ENCODE peak calls at places on chromosomes 2 and 18, in four cellular contexts. One of them, this sample, is unnamed.

GRCh38 chr18:10481831-10482230 is 27.4 kb downstream of the APCDD1 start:
- DNase-seq in K562: no peak
- DNase-seq in H1: peak; percentile 52
- DNase-seq in HepG2: no peak
- DNase-seq in this sample: no peak

GRCh38 chr2:3523551-3524041 is 4.3 kb upstream of the ADI1 start:
- DNase-seq in H1: no peak
- DNase-seq in HepG2: peak; percentile 65
- DNase-seq in K562: no peak
- DNase-seq in this sample: no peak

GRCh38 chr2:45554073-45554742 is 56.9 kb downstream of the SRBD1 start:
- DNase-seq in H1: no peak
- DNase-seq in K562: no peak
- DNase-seq in HepG2: no peak
- DNase-seq in this sample: no peak

GRCh38 chr2:88082781-88083180 is 15.2 kb downstream of the SMYD1 start:
- DNase-seq in HepG2: no peak
- DNase-seq in H1: no peak
- DNase-seq in K562: no peak
- DNase-seq in this sample: no peak

GRCh38 chr2:136206613-136207012 is 88.7 kb upstream of the CXCR4 start:
- DNase-seq in H1: no peak
- DNase-seq in K562: no peak
- DNase-seq in HepG2: no peak
- DNase-seq in this sample: peak; percentile 79

GRCh38 chr2:232230557-232230956 is 148.0 kb upstream of the ALPP start:
- DNase-seq in H1: peak; percentile 74
- DNase-seq in HepG2: peak; percentile 39
- DNase-seq in K562: peak; percentile 9
- DNase-seq in this sample: no peak

GRCh38 chr18:73408434-73408833 is 540.6 kb upstream of the NETO1 start:
- DNase-seq in H1: no peak
- DNase-seq in K562: no peak
- DNase-seq in HepG2: no peak
- DNase-seq in this sample: no peak

GRCh38 chr18:74722237-74722636 is 124.6 kb downstream of the ZNF407 start:
- DNase-seq in HepG2: no peak
- DNase-seq in K562: no peak
- DNase-seq in H1: no peak
- DNase-seq in this sample: no peak

GRCh38 chr2:191601060-191601459 is 76.9 kb upstream of the NABP1 start:
- DNase-seq in H1: no peak
- DNase-seq in HepG2: peak; percentile 15
- DNase-seq in K562: no peak
- DNase-seq in this sample: no peak

GRCh38 chr18:35117951-35118411 is 76.8 kb downstream of the MAPRE2 start:
- DNase-seq in HepG2: no peak
- DNase-seq in K562: no peak
- DNase-seq in H1: no peak
- DNase-seq in this sample: no peak

GRCh38 chr18:46155652-46156051 is 51.5 kb downstream of the HAUS1 start:
- DNase-seq in H1: no peak
- DNase-seq in HepG2: no peak
- DNase-seq in K562: no peak
- DNase-seq in this sample: no peak

GRCh38 chr2:177756346-177756745 is 316.2 kb downstream of the PDE11A start:
- DNase-seq in HepG2: no peak
- DNase-seq in H1: no peak
- DNase-seq in K562: no peak
- DNase-seq in this sample: no peak

GRCh38 chr2:224449212-224450147 is 47.6 kb upstream of the FAM124B start:
- DNase-seq in HepG2: peak; percentile 44
- DNase-seq in H1: no peak
- DNase-seq in K562: no peak
- DNase-seq in this sample: no peak

GRCh38 chr2:113675885-113676284 is 48.8 kb downstream of the RABL2A start:
- DNase-seq in H1: no peak
- DNase-seq in HepG2: no peak
- DNase-seq in K562: no peak
- DNase-seq in this sample: no peak

GRCh38 chr2:211455225-211455841 is 898.9 kb downstream of the CPS1 start:
- DNase-seq in HepG2: peak; percentile 49
- DNase-seq in H1: no peak
- DNase-seq in K562: peak; percentile 32
- DNase-seq in this sample: no peak

GRCh38 chr2:145383961-145384360 is 864.0 kb upstream of the ZEB2 start:
- DNase-seq in H1: no peak
- DNase-seq in K562: no peak
- DNase-seq in HepG2: no peak
- DNase-seq in this sample: no peak

GRCh38 chr2:60553992-60554648 is 666 bp upstream of the BCL11A start:
- DNase-seq in H1: peak; percentile 80
- DNase-seq in HepG2: no peak
- DNase-seq in K562: peak; percentile 19
- DNase-seq in this sample: no peak

GRCh38 chr2:23624378-23624777 is 239.4 kb downstream of the KLHL29 start:
- DNase-seq in HepG2: peak; percentile 28
- DNase-seq in H1: peak; percentile 84
- DNase-seq in K562: peak; percentile 69
- DNase-seq in this sample: no peak

GRCh38 chr2:171706152-171706803 is 19.0 kb downstream of the DYNC1I2 start:
- DNase-seq in HepG2: peak; percentile 34
- DNase-seq in K562: peak; percentile 15
- DNase-seq in H1: no peak
- DNase-seq in this sample: no peak

GRCh38 chr2:3608373-3609278 is 13.7 kb downstream of the COLEC11 start:
- DNase-seq in H1: no peak
- DNase-seq in K562: no peak
- DNase-seq in HepG2: no peak
- DNase-seq in this sample: no peak

GRCh38 chr2:165239230-165239629 is at the start of gene SCN2A:
- DNase-seq in H1: no peak
- DNase-seq in K562: peak; percentile 8
- DNase-seq in HepG2: peak; percentile 54
- DNase-seq in this sample: no peak

GRCh38 chr18:10524507-10525425 is 1.1 kb upstream of the NAPG start:
- DNase-seq in K562: no peak
- DNase-seq in H1: no peak
- DNase-seq in HepG2: peak; percentile 75
- DNase-seq in this sample: no peak

GRCh38 chr2:235820571-235820970 is 326.7 kb downstream of the AGAP1 start:
- DNase-seq in H1: no peak
- DNase-seq in HepG2: no peak
- DNase-seq in K562: no peak
- DNase-seq in this sample: no peak

GRCh38 chr2:74548919-74549684 is 4.6 kb downstream of the LOXL3 start:
- DNase-seq in H1: peak; percentile 87
- DNase-seq in K562: peak; percentile 84
- DNase-seq in HepG2: peak; percentile 50
- DNase-seq in this sample: no peak

GRCh38 chr2:48849770-48850169 is 94.2 kb upstream of the LHCGR start:
- DNase-seq in H1: no peak
- DNase-seq in HepG2: no peak
- DNase-seq in K562: no peak
- DNase-seq in this sample: no peak

GRCh38 chr2:145874466-145874865 is 1354.5 kb upstream of the ZEB2 start:
- DNase-seq in H1: no peak
- DNase-seq in HepG2: no peak
- DNase-seq in K562: no peak
- DNase-seq in this sample: no peak

GRCh38 chr18:63131106-63131943 is 188.2 kb downstream of the BCL2 start:
- DNase-seq in HepG2: peak; percentile 16
- DNase-seq in K562: peak; percentile 13
- DNase-seq in H1: no peak
- DNase-seq in this sample: no peak

GRCh38 chr18:1906421-1906820 is 664.9 kb downstream of the METTL4 start:
- DNase-seq in K562: no peak
- DNase-seq in HepG2: no peak
- DNase-seq in H1: no peak
- DNase-seq in this sample: no peak

GRCh38 chr2:74011246-74011645 is 26.5 kb downstream of the TET3 start:
- DNase-seq in K562: no peak
- DNase-seq in HepG2: no peak
- DNase-seq in H1: peak; percentile 28
- DNase-seq in this sample: no peak

GRCh38 chr2:118774458-118775133 is 72.9 kb downstream of the EN1 start:
- DNase-seq in K562: peak; percentile 82
- DNase-seq in H1: peak; percentile 88
- DNase-seq in HepG2: no peak
- DNase-seq in this sample: no peak

GRCh38 chr2:185689906-185690539 is 48.6 kb upstream of the FSIP2 start:
- DNase-seq in HepG2: no peak
- DNase-seq in K562: no peak
- DNase-seq in H1: no peak
- DNase-seq in this sample: no peak

GRCh38 chr18:79926715-79927596 is 24.5 kb downstream of the SLC66A2 start:
- DNase-seq in HepG2: no peak
- DNase-seq in H1: peak; percentile 46
- DNase-seq in K562: no peak
- DNase-seq in this sample: no peak

GRCh38 chr2:41853427-41854191 is 194.2 kb upstream of the PKDCC start:
- DNase-seq in K562: peak; percentile 26
- DNase-seq in HepG2: peak; percentile 71
- DNase-seq in H1: peak; percentile 79
- DNase-seq in this sample: no peak

GRCh38 chr18:59079264-59079972 is 60.3 kb upstream of the SEC11C start:
- DNase-seq in HepG2: no peak
- DNase-seq in H1: no peak
- DNase-seq in K562: no peak
- DNase-seq in this sample: no peak

GRCh38 chr2:112173646-112174319 is 35.6 kb downstream of the FBLN7 start:
- DNase-seq in H1: no peak
- DNase-seq in K562: no peak
- DNase-seq in HepG2: peak; percentile 13
- DNase-seq in this sample: no peak

GRCh38 chr2:28444951-28445350 is 50.9 kb upstream of the PLB1 start:
- DNase-seq in H1: no peak
- DNase-seq in HepG2: no peak
- DNase-seq in K562: no peak
- DNase-seq in this sample: no peak

GRCh38 chr2:15181092-15181745 is 379.9 kb downstream of the NBAS start:
- DNase-seq in K562: no peak
- DNase-seq in H1: no peak
- DNase-seq in HepG2: no peak
- DNase-seq in this sample: no peak

GRCh38 chr18:35407871-35408481 is 30.8 kb upstream of the ZNF396 start:
- DNase-seq in HepG2: peak; percentile 69
- DNase-seq in H1: no peak
- DNase-seq in K562: peak; percentile 61
- DNase-seq in this sample: no peak

GRCh38 chr2:207945201-207945600 is 80.1 kb downstream of the PLEKHM3 start:
- DNase-seq in HepG2: no peak
- DNase-seq in K562: no peak
- DNase-seq in H1: no peak
- DNase-seq in this sample: no peak
- H3K4me2 ChIP-seq in HepG2: no peak overlapping the region
- H3K4me2 ChIP-seq in K562: no peak overlapping the region
- H3K4me2 ChIP-seq in H1: no peak overlapping the region
- H3K4me2 ChIP-seq in this sample: no peak overlapping the region

GRCh38 chr2:148282201-148282600 is 261.3 kb downstream of the MBD5 start:
- DNase-seq in K562: no peak
- DNase-seq in HepG2: no peak
- DNase-seq in H1: no peak
- DNase-seq in this sample: no peak
- TF ChIP-seq HDAC2 in K562: no peak
- TF ChIP-seq HDAC2 in HepG2: no peak
- TF ChIP-seq HDAC2 in H1: no peak
- TF ChIP-seq HDAC2 in this sample: no peak

GRCh38 chr2:134252092-134252775 is 1.6 kb upstream of the MGAT5 start:
- DNase-seq in H1: no peak
- DNase-seq in K562: no peak
- DNase-seq in HepG2: no peak
- DNase-seq in this sample: no peak

GRCh38 chr2:134248913-134249312 is 5.0 kb upstream of the MGAT5 start:
- DNase-seq in H1: no peak
- DNase-seq in HepG2: no peak
- DNase-seq in K562: no peak
- DNase-seq in this sample: no peak

GRCh38 chr2:134249755-134250154 is 4.1 kb upstream of the MGAT5 start:
- DNase-seq in HepG2: no peak
- DNase-seq in H1: no peak
- DNase-seq in K562: no peak
- DNase-seq in this sample: no peak

GRCh38 chr2:134253117-134253704 is 661 bp upstream of the MGAT5 start:
- DNase-seq in HepG2: no peak
- DNase-seq in K562: no peak
- DNase-seq in H1: no peak
- DNase-seq in this sample: peak; percentile 88

GRCh38 chr2:134250840-134251461 is 2.9 kb upstream of the MGAT5 start:
- DNase-seq in HepG2: no peak
- DNase-seq in K562: no peak
- DNase-seq in H1: no peak
- DNase-seq in this sample: no peak
- TF ChIP-seq BRCA1 in HepG2: no peak
- TF ChIP-seq BRCA1 in K562: no peak
- TF ChIP-seq BRCA1 in H1: no peak
- TF ChIP-seq BRCA1 in this sample: no peak

DNA sequence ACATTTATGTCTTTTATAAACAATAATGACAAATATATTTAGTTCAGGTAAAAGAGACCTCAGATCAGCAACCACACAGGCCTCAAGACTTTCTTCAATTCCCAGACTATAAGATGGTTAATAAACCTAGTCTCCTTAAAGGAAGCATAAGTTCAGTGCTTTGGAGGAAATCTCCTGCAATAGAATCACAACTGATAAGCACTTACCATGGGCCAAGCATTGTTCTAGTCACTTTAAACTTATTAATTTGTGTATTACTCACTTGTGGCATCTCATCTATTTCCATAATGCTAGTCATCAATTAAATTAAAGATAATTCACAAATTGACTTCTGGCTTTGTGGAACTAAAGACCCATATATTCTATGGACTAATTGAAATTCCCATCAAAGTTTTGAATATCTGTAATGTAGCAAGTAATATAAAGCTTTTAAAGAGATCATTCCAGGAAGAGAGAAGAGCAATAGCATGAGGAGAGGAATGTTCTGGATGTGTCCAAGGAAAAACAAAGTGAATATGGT is 42.2 kb downstream of the COL3A1 start:
- DNase-seq in H1: no peak
- DNase-seq in HepG2: no peak
- DNase-seq in K562: no peak
- DNase-seq in this sample: no peak
- H3K4me2 ChIP-seq in H1: no peak overlapping the region
- H3K4me2 ChIP-seq in HepG2: no peak overlapping the region
- H3K4me2 ChIP-seq in K562: no peak overlapping the region
- H3K4me2 ChIP-seq in this sample: no peak overlapping the region

GRCh38 chr2:133838642-133839370 is 270.5 kb upstream of the NCKAP5 start:
- DNase-seq in H1: no peak
- DNase-seq in K562: no peak
- DNase-seq in HepG2: no peak
- DNase-seq in this sample: no peak
- TF ChIP-seq HDAC2 in H1: no peak
- TF ChIP-seq HDAC2 in K562: no peak
- TF ChIP-seq HDAC2 in HepG2: no peak
- TF ChIP-seq HDAC2 in this sample: no peak

GRCh38 chr2:39416172-39416571 is 20.9 kb downstream of the MAP4K3 start:
- DNase-seq in HepG2: no peak
- DNase-seq in K562: no peak
- DNase-seq in H1: no peak
- DNase-seq in this sample: no peak
- TF ChIP-seq BRCA1 in HepG2: no peak
- TF ChIP-seq BRCA1 in K562: no peak
- TF ChIP-seq BRCA1 in H1: no peak
- TF ChIP-seq BRCA1 in this sample: no peak

GRCh38 chr18:11807233-11807632 is 44.0 kb upstream of the CHMP1B start:
- DNase-seq in HepG2: no peak
- DNase-seq in H1: no peak
- DNase-seq in K562: no peak
- DNase-seq in this sample: no peak
- H3K4me2 ChIP-seq in HepG2: no peak overlapping the region
- H3K4me2 ChIP-seq in H1: no peak overlapping the region
- H3K4me2 ChIP-seq in K562: no peak overlapping the region
- H3K4me2 ChIP-seq in this sample: no peak overlapping the region